ENCODE peak calls at places on chromosome 7, in seven cellular contexts. One of them, this sample, is unnamed. For H3K4me1, the result is how much of the 10 kb centered on the place peaks cover.

GRCh38 chr7:79293655-79294142 is 159.8 kb downstream of the MAGI2 start:
- DNase-seq in uterus: no peak
- DNase-seq in thoracic aorta: no peak
- DNase-seq in tibial artery: no peak
- DNase-seq in PC-9: peak
- DNase-seq in stomach: peak
- DNase-seq in colonic mucosa: peak
- DNase-seq in this sample: no peak

GRCh38 chr7:137328389-137329120 is 15.0 kb downstream of the PTN start:
- DNase-seq in PC-9: no peak
- DNase-seq in stomach: no peak
- DNase-seq in thoracic aorta: no peak
- DNase-seq in tibial artery: no peak
- DNase-seq in colonic mucosa: no peak
- DNase-seq in uterus: no peak
- DNase-seq in this sample: peak

GRCh38 chr7:115822380-115822779 is 208.2 kb downstream of the TFEC start:
- DNase-seq in PC-9: no peak
- DNase-seq in uterus: no peak
- DNase-seq in colonic mucosa: no peak
- DNase-seq in thoracic aorta: no peak
- DNase-seq in tibial artery: no peak
- DNase-seq in stomach: no peak
- DNase-seq in this sample: no peak

GRCh38 chr7:13770305-13770704 is 219.2 kb downstream of the ETV1 start:
- DNase-seq in colonic mucosa: no peak
- DNase-seq in stomach: no peak
- DNase-seq in thoracic aorta: no peak
- DNase-seq in uterus: no peak
- DNase-seq in tibial artery: no peak
- DNase-seq in PC-9: no peak
- DNase-seq in this sample: no peak

GRCh38 chr7:44629825-44630580 is 23.6 kb downstream of the OGDH start:
- DNase-seq in colonic mucosa: no peak
- DNase-seq in uterus: no peak
- DNase-seq in tibial artery: no peak
- DNase-seq in thoracic aorta: no peak
- DNase-seq in stomach: no peak
- DNase-seq in PC-9: peak
- DNase-seq in this sample: no peak

GRCh38 chr7:116805100-116805544 is 57.3 kb upstream of the CAPZA2 start:
- DNase-seq in colonic mucosa: no peak
- DNase-seq in uterus: no peak
- DNase-seq in tibial artery: no peak
- DNase-seq in stomach: no peak
- DNase-seq in PC-9: no peak
- DNase-seq in thoracic aorta: no peak
- DNase-seq in this sample: no peak

GRCh38 chr7:95012001-95012400 is 104.6 kb downstream of the PPP1R9A start:
- DNase-seq in PC-9: no peak
- DNase-seq in thoracic aorta: no peak
- DNase-seq in stomach: no peak
- DNase-seq in uterus: no peak
- DNase-seq in colonic mucosa: no peak
- DNase-seq in tibial artery: no peak
- DNase-seq in this sample: no peak

GRCh38 chr7:41438919-41439882 is 263.7 kb downstream of the INHBA start:
- DNase-seq in uterus: no peak
- DNase-seq in thoracic aorta: no peak
- DNase-seq in tibial artery: no peak
- DNase-seq in PC-9: no peak
- DNase-seq in colonic mucosa: no peak
- DNase-seq in stomach: no peak
- DNase-seq in this sample: no peak

GRCh38 chr7:17556247-17556646 is 257.8 kb downstream of the AHR start:
- DNase-seq in stomach: no peak
- DNase-seq in colonic mucosa: no peak
- DNase-seq in tibial artery: no peak
- DNase-seq in PC-9: no peak
- DNase-seq in uterus: peak
- DNase-seq in thoracic aorta: no peak
- DNase-seq in this sample: no peak

GRCh38 chr7:19522486-19522885 is 186.4 kb downstream of the POLR1F start:
- DNase-seq in tibial artery: no peak
- DNase-seq in stomach: no peak
- DNase-seq in thoracic aorta: no peak
- DNase-seq in colonic mucosa: no peak
- DNase-seq in PC-9: peak
- DNase-seq in uterus: no peak
- DNase-seq in this sample: no peak

GRCh38 chr7:45177801-45178200 is 20.2 kb downstream of the RAMP3 start:
- DNase-seq in tibial artery: peak
- DNase-seq in PC-9: no peak
- DNase-seq in colonic mucosa: no peak
- DNase-seq in thoracic aorta: no peak
- DNase-seq in uterus: peak
- DNase-seq in stomach: no peak
- DNase-seq in this sample: no peak

GRCh38 chr7:4774007-4774406 is 1.4 kb upstream of the AP5Z1 start:
- DNase-seq in PC-9: no peak
- DNase-seq in stomach: no peak
- DNase-seq in tibial artery: no peak
- DNase-seq in uterus: no peak
- DNase-seq in colonic mucosa: no peak
- DNase-seq in thoracic aorta: no peak
- DNase-seq in this sample: no peak

GRCh38 chr7:45973725-45974532 is 52.9 kb upstream of the IGFBP3 start:
- DNase-seq in stomach: no peak
- DNase-seq in tibial artery: no peak
- DNase-seq in uterus: no peak
- DNase-seq in colonic mucosa: peak
- DNase-seq in thoracic aorta: no peak
- DNase-seq in PC-9: peak
- DNase-seq in this sample: no peak

GRCh38 chr7:70586822-70587221 is 545.1 kb upstream of the GALNT17 start:
- DNase-seq in colonic mucosa: no peak
- DNase-seq in stomach: no peak
- DNase-seq in PC-9: no peak
- DNase-seq in tibial artery: no peak
- DNase-seq in uterus: no peak
- DNase-seq in thoracic aorta: no peak
- DNase-seq in this sample: no peak

GRCh38 chr7:27917774-27918314 is 177.9 kb downstream of the TAX1BP1 start:
- DNase-seq in uterus: no peak
- DNase-seq in PC-9: peak
- DNase-seq in colonic mucosa: no peak
- DNase-seq in stomach: no peak
- DNase-seq in tibial artery: no peak
- DNase-seq in thoracic aorta: no peak
- DNase-seq in this sample: no peak

GRCh38 chr7:3095046-3095445 is 51.4 kb upstream of the CARD11 start:
- DNase-seq in stomach: no peak
- DNase-seq in thoracic aorta: no peak
- DNase-seq in tibial artery: no peak
- DNase-seq in PC-9: peak
- DNase-seq in uterus: no peak
- DNase-seq in colonic mucosa: no peak
- DNase-seq in this sample: no peak

GRCh38 chr7:14886533-14886932 is 16.0 kb downstream of the DGKB start:
- DNase-seq in tibial artery: no peak
- DNase-seq in stomach: no peak
- DNase-seq in colonic mucosa: no peak
- DNase-seq in thoracic aorta: no peak
- DNase-seq in PC-9: no peak
- DNase-seq in uterus: no peak
- DNase-seq in this sample: no peak

GRCh38 chr7:82723411-82723810 is 279.8 kb upstream of the CACNA2D1 start:
- DNase-seq in colonic mucosa: no peak
- DNase-seq in uterus: no peak
- DNase-seq in tibial artery: no peak
- DNase-seq in stomach: no peak
- DNase-seq in PC-9: no peak
- DNase-seq in thoracic aorta: no peak
- DNase-seq in this sample: no peak

GRCh38 chr7:154792436-154793055 is 210.4 kb downstream of the PAXIP1 start:
- DNase-seq in stomach: no peak
- DNase-seq in uterus: no peak
- DNase-seq in PC-9: no peak
- DNase-seq in tibial artery: no peak
- DNase-seq in thoracic aorta: no peak
- DNase-seq in colonic mucosa: no peak
- DNase-seq in this sample: no peak

DNA sequence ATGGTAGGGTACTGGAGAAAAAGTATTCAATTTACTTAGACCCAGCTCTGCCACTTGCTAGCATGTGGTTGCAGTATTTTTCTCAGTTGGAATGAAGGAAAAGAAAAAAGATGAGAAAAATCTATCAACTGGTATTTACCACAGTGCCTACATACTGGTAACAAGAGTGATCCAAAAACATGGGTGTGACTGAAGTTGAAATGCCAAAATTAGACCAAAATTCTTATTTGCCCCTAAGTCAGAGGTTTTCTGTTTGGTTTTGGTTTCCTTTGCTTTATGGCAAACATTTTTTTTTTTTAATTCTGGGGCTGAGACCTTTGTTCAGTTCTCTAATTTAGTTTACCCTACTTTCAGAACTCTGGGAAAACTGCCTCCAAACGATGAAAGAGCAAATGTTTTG is 12.3 kb downstream of the HYCC1 start:
- DNase-seq in colonic mucosa: no peak
- DNase-seq in tibial artery: no peak
- DNase-seq in PC-9: no peak
- DNase-seq in thoracic aorta: no peak
- DNase-seq in uterus: no peak
- DNase-seq in stomach: no peak
- DNase-seq in this sample: no peak
- H3K4me1 ChIP-seq in colonic mucosa: under half
- H3K4me1 ChIP-seq in tibial artery: half or more
- H3K4me1 ChIP-seq in PC-9: under half
- H3K4me1 ChIP-seq in thoracic aorta: under half
- H3K4me1 ChIP-seq in uterus: under half
- H3K4me1 ChIP-seq in stomach: under half
- H3K4me1 ChIP-seq in this sample: under half

GRCh38 chr7:128253701-128254100 is 12.6 kb downstream of the LEP start:
- DNase-seq in uterus: no peak
- DNase-seq in stomach: no peak
- DNase-seq in colonic mucosa: no peak
- DNase-seq in tibial artery: no peak
- DNase-seq in PC-9: no peak
- DNase-seq in thoracic aorta: no peak
- DNase-seq in this sample: no peak

GRCh38 chr7:128254470-128254869 is 13.4 kb downstream of the LEP start:
- DNase-seq in colonic mucosa: no peak
- DNase-seq in PC-9: no peak
- DNase-seq in stomach: no peak
- DNase-seq in thoracic aorta: no peak
- DNase-seq in tibial artery: no peak
- DNase-seq in uterus: no peak
- DNase-seq in this sample: no peak

GRCh38 chr7:128247108-128247507 is 6.0 kb downstream of the LEP start:
- DNase-seq in PC-9: no peak
- DNase-seq in tibial artery: no peak
- DNase-seq in colonic mucosa: no peak
- DNase-seq in stomach: no peak
- DNase-seq in uterus: no peak
- DNase-seq in thoracic aorta: no peak
- DNase-seq in this sample: no peak

GRCh38 chr7:128247640-128248194 is 6.6 kb downstream of the LEP start:
- DNase-seq in uterus: no peak
- DNase-seq in stomach: no peak
- DNase-seq in PC-9: peak
- DNase-seq in colonic mucosa: no peak
- DNase-seq in tibial artery: no peak
- DNase-seq in thoracic aorta: no peak
- DNase-seq in this sample: no peak

DNA sequence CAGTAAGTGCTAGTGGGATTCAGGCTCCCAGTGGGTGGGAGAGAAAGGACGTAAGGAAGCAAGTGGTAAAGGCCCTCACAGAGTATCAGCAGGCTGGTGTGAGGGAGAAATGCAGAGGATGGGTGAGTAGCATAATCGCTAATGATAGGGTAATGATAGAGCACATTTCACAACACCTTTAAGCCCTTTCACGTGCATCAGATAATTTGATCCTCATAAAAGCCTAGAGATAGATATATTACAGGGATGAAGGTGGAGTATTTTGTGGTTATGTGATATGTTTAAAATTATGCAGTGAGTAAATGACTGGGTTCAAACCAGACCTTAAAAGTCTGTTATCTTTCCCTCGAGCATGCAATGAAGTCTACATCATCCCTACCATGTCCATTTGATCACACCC is 10.3 kb downstream of the LEP start:
- DNase-seq in uterus: no peak
- DNase-seq in colonic mucosa: no peak
- DNase-seq in thoracic aorta: no peak
- DNase-seq in stomach: no peak
- DNase-seq in tibial artery: no peak
- DNase-seq in PC-9: no peak
- DNase-seq in this sample: no peak
- TF ChIP-seq CTCF in uterus: no peak
- TF ChIP-seq CTCF in colonic mucosa: no peak
- TF ChIP-seq CTCF in thoracic aorta: no peak
- TF ChIP-seq CTCF in stomach: no peak
- TF ChIP-seq CTCF in tibial artery: no peak
- TF ChIP-seq CTCF in PC-9: no peak
- TF ChIP-seq CTCF in this sample: no peak

GRCh38 chr7:128831994-128832879 is 2.0 kb downstream of the FLNC start:
- DNase-seq in stomach: no peak
- DNase-seq in uterus: peak
- DNase-seq in thoracic aorta: no peak
- DNase-seq in PC-9: no peak
- DNase-seq in tibial artery: peak
- DNase-seq in colonic mucosa: no peak
- DNase-seq in this sample: peak

GRCh38 chr7:128833939-128834310 is 3.7 kb downstream of the FLNC start:
- DNase-seq in PC-9: no peak
- DNase-seq in stomach: no peak
- DNase-seq in tibial artery: no peak
- DNase-seq in thoracic aorta: no peak
- DNase-seq in colonic mucosa: no peak
- DNase-seq in uterus: no peak
- DNase-seq in this sample: peak

GRCh38 chr7:128835231-128835751 is 5.1 kb downstream of the FLNC start:
- DNase-seq in stomach: no peak
- DNase-seq in uterus: peak
- DNase-seq in thoracic aorta: no peak
- DNase-seq in tibial artery: no peak
- DNase-seq in colonic mucosa: no peak
- DNase-seq in PC-9: no peak
- DNase-seq in this sample: no peak

GRCh38 chr7:128832880-128833147 is 2.6 kb downstream of the FLNC start:
- DNase-seq in colonic mucosa: no peak
- DNase-seq in thoracic aorta: no peak
- DNase-seq in PC-9: no peak
- DNase-seq in tibial artery: no peak
- DNase-seq in uterus: no peak
- DNase-seq in stomach: no peak
- DNase-seq in this sample: no peak

GRCh38 chr7:128833148-128833938 is 3.1 kb downstream of the FLNC start:
- DNase-seq in thoracic aorta: no peak
- DNase-seq in colonic mucosa: peak
- DNase-seq in tibial artery: peak
- DNase-seq in stomach: no peak
- DNase-seq in uterus: peak
- DNase-seq in PC-9: no peak
- DNase-seq in this sample: peak
- H3K4me3 ChIP-seq in thoracic aorta: peak
- H3K4me3 ChIP-seq in colonic mucosa: peak
- H3K4me3 ChIP-seq in tibial artery: peak
- H3K4me3 ChIP-seq in stomach: peak
- H3K4me3 ChIP-seq in uterus: peak
- H3K4me3 ChIP-seq in PC-9: no peak
- H3K4me3 ChIP-seq in this sample: peak

GRCh38 chr7:33039257-33039904 is 23.2 kb downstream of the NT5C3A start:
- DNase-seq in thoracic aorta: no peak
- DNase-seq in tibial artery: no peak
- DNase-seq in uterus: no peak
- DNase-seq in stomach: no peak
- DNase-seq in colonic mucosa: no peak
- DNase-seq in PC-9: no peak
- DNase-seq in this sample: no peak
- H3K4me1 ChIP-seq in thoracic aorta: under half
- H3K4me1 ChIP-seq in tibial artery: under half
- H3K4me1 ChIP-seq in uterus: under half
- H3K4me1 ChIP-seq in stomach: under half
- H3K4me1 ChIP-seq in colonic mucosa: under half
- H3K4me1 ChIP-seq in PC-9: under half
- H3K4me1 ChIP-seq in this sample: under half